ENCODE peak calls at places on chromosome 9, in four cellular contexts. One of them, this sample, is unnamed.

GRCh38 chr9:71812385-71812784 is 44.1 kb upstream of the CEMIP2 start:
- DNase-seq in K562: no peak
- DNase-seq in GM12878: no peak
- DNase-seq in HepG2: no peak
- DNase-seq in this sample: no peak

GRCh38 chr9:70617033-70617432 is 202.6 kb upstream of the KLF9 start:
- DNase-seq in K562: no peak
- DNase-seq in GM12878: no peak
- DNase-seq in HepG2: no peak
- DNase-seq in this sample: no peak

GRCh38 chr9:34317436-34317835 is 11.6 kb downstream of the KIF24 start:
- DNase-seq in K562: no peak
- DNase-seq in GM12878: no peak
- DNase-seq in HepG2: no peak
- DNase-seq in this sample: no peak

GRCh38 chr9:137757613-137758029 is 120.0 kb upstream of the CACNA1B start:
- DNase-seq in K562: no peak
- DNase-seq in GM12878: peak
- DNase-seq in HepG2: no peak
- DNase-seq in this sample: no peak

GRCh38 chr9:33108472-33108871 is 32.0 kb upstream of the SMU1 start:
- DNase-seq in K562: no peak
- DNase-seq in GM12878: no peak
- DNase-seq in HepG2: no peak
- DNase-seq in this sample: no peak

GRCh38 chr9:14343948-14344547 is 30.1 kb upstream of the NFIB start:
- DNase-seq in K562: no peak
- DNase-seq in GM12878: no peak
- DNase-seq in HepG2: no peak
- DNase-seq in this sample: no peak

GRCh38 chr9:16884952-16885513 is 14.6 kb upstream of the BNC2 start:
- DNase-seq in K562: no peak
- DNase-seq in GM12878: no peak
- DNase-seq in HepG2: no peak
- DNase-seq in this sample: no peak

GRCh38 chr9:95284152-95284551 is 33.4 kb downstream of the FANCC start:
- DNase-seq in K562: no peak
- DNase-seq in GM12878: no peak
- DNase-seq in HepG2: no peak
- DNase-seq in this sample: no peak

GRCh38 chr9:100408541-100409175 is 18.3 kb upstream of the MSANTD3 start:
- DNase-seq in K562: no peak
- DNase-seq in GM12878: no peak
- DNase-seq in HepG2: no peak
- DNase-seq in this sample: no peak

GRCh38 chr9:100498592-100498991 is 25.6 kb downstream of the TMEFF1 start:
- DNase-seq in K562: peak
- DNase-seq in GM12878: no peak
- DNase-seq in HepG2: no peak
- DNase-seq in this sample: no peak

GRCh38 chr9:75687359-75687953 is 203.0 kb upstream of the PCSK5 start:
- DNase-seq in K562: no peak
- DNase-seq in GM12878: no peak
- DNase-seq in HepG2: no peak
- DNase-seq in this sample: no peak

GRCh38 chr9:20197976-20198685 is 409.3 kb upstream of the SLC24A2 start:
- DNase-seq in K562: no peak
- DNase-seq in GM12878: no peak
- DNase-seq in HepG2: no peak
- DNase-seq in this sample: no peak

GRCh38 chr9:5553211-5553610 is 42.9 kb downstream of the PDCD1LG2 start:
- DNase-seq in K562: no peak
- DNase-seq in GM12878: no peak
- DNase-seq in HepG2: no peak
- DNase-seq in this sample: no peak

GRCh38 chr9:29511680-29512079 is 1938.4 kb upstream of the C9orf72 start:
- DNase-seq in K562: no peak
- DNase-seq in GM12878: no peak
- DNase-seq in HepG2: no peak
- DNase-seq in this sample: no peak

GRCh38 chr9:36772449-36773370 is 200.0 kb downstream of the MELK start:
- DNase-seq in K562: no peak
- DNase-seq in GM12878: no peak
- DNase-seq in HepG2: no peak
- DNase-seq in this sample: no peak

GRCh38 chr9:99075246-99075912 is 29.5 kb upstream of the TGFBR1 start:
- DNase-seq in K562: peak
- DNase-seq in GM12878: no peak
- DNase-seq in HepG2: no peak
- DNase-seq in this sample: no peak

GRCh38 chr9:17063535-17064135 is 71.2 kb upstream of the CNTLN start:
- DNase-seq in K562: no peak
- DNase-seq in GM12878: no peak
- DNase-seq in HepG2: peak
- DNase-seq in this sample: peak

GRCh38 chr9:6842584-6842947 is 84.8 kb downstream of the KDM4C start:
- DNase-seq in K562: no peak
- DNase-seq in GM12878: no peak
- DNase-seq in HepG2: no peak
- DNase-seq in this sample: no peak

GRCh38 chr9:571066-571465 is 270.4 kb upstream of the DMRT1 start:
- DNase-seq in K562: no peak
- DNase-seq in GM12878: no peak
- DNase-seq in HepG2: no peak
- DNase-seq in this sample: no peak

GRCh38 chr9:130072515-130073235 is 19.0 kb downstream of the GPR107 start:
- DNase-seq in K562: no peak
- DNase-seq in GM12878: peak
- DNase-seq in HepG2: no peak
- DNase-seq in this sample: no peak

GRCh38 chr9:106286249-106286648 is 576.7 kb upstream of the ZNF462 start:
- DNase-seq in K562: no peak
- DNase-seq in GM12878: no peak
- DNase-seq in HepG2: no peak
- DNase-seq in this sample: no peak

GRCh38 chr9:114450833-114451706 is 54.2 kb downstream of the WHRN start:
- DNase-seq in K562: no peak
- DNase-seq in GM12878: peak
- DNase-seq in HepG2: no peak
- DNase-seq in this sample: no peak

GRCh38 chr9:121556082-121556481 is 56.4 kb upstream of the GGTA1 start:
- DNase-seq in K562: no peak
- DNase-seq in GM12878: no peak
- DNase-seq in HepG2: no peak
- DNase-seq in this sample: no peak

DNA sequence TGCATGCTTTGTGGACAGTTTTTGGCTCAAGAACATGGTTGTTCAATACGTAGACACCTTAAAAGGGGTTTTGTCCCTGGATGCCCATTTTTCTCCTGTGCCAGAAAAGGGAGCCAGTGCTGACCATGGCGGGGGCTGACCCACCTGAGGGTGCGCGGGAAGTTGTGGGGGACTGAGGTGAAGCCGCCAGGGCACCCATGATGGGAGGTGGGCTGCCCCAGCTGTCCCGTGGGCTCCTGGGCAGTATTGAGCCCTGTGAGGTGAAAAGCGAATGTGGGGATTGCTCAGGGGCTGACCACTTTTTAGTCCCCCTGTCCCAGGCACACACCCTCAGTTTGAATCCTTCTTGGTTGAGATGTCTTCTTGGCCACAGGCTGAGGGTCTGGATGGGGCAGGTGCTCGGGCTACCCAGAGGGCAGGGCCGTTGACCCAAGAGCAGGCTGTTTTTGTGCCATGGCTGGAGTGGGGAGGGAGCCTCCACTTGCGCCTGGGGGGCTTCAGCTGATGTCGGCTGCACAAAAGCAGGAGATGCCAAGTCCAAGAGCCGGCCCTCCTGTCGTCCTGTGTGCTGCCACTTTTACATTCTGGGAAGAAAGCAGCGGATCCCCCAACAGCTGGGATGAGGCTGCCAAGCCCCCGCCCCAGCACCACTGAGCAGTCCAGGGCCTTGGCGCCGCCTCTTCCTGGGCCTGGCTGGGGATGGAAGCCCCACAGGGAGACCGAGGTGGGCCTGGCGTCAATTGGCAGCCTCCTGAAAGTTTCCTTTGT is 120.1 kb downstream of the WNK2 start:
- DNase-seq in K562: no peak
- DNase-seq in GM12878: no peak
- DNase-seq in HepG2: no peak
- DNase-seq in this sample: no peak
- TF ChIP-seq FOXK2 in K562: no peak
- TF ChIP-seq FOXK2 in GM12878: no peak
- TF ChIP-seq FOXK2 in HepG2: no peak
- TF ChIP-seq FOXK2 in this sample: no peak

DNA sequence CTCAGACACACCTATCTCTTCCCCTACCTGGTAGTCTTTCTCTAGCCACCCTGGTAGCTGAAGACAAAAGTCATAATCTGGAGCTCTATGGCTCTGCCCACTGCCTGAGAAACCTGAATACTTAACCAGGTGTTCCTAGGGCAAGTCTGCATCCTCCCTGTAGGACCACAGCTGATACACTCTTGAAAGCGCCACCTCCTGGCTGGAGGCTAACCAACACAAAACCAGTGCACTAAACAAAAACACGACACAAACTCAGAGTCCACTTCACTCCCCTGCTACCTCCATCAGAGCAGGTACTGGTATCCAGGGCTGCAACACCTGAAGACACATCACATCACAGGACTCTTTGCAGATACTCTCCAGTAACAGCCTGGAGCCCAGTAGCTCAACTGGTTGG is 84.6 kb upstream of the ANXA1 start:
- DNase-seq in K562: no peak
- DNase-seq in GM12878: no peak
- DNase-seq in HepG2: no peak
- DNase-seq in this sample: no peak
- TF ChIP-seq FOXM1 in K562: no peak
- TF ChIP-seq FOXM1 in GM12878: no peak
- TF ChIP-seq FOXM1 in HepG2: no peak
- TF ChIP-seq FOXM1 in this sample: no peak

GRCh38 chr9:86749530-86750275 is 197.6 kb downstream of the GAS1 start:
- DNase-seq in K562: no peak
- DNase-seq in GM12878: no peak
- DNase-seq in HepG2: no peak
- DNase-seq in this sample: no peak
- TF ChIP-seq FOXK2 in K562: no peak
- TF ChIP-seq FOXK2 in GM12878: no peak
- TF ChIP-seq FOXK2 in HepG2: no peak
- TF ChIP-seq FOXK2 in this sample: no peak

GRCh38 chr9:127762111-127762676 is 16.3 kb downstream of the SH2D3C start:
- DNase-seq in K562: no peak
- DNase-seq in GM12878: no peak
- DNase-seq in HepG2: no peak
- DNase-seq in this sample: no peak
- TF ChIP-seq FOXM1 in K562: no peak
- TF ChIP-seq FOXM1 in GM12878: no peak
- TF ChIP-seq FOXM1 in HepG2: no peak
- TF ChIP-seq FOXM1 in this sample: no peak

DNA sequence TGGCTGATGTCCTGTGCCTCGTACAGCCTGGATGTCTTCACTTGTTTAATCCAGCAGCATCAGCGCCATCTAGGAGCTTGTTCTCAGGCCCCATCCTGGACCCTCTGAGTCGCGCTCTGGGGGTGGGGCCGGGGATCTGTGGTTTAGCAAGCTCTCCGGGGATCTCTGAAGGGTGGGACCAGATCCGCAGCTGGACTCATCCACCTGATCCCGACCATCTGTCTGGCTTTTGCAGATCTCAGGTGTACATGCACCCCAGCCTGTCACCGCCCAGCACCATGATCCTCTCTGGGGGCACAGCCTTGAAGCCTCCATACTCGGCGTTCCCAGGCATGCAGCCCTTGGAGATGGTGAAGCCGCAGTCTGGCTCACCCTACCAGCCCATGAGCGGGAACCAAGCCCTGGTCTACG is 15.1 kb upstream of the POMT1 start:
- DNase-seq in K562: no peak
- DNase-seq in GM12878: no peak
- DNase-seq in HepG2: no peak
- DNase-seq in this sample: no peak
- TF ChIP-seq FOXK2 in K562: no peak
- TF ChIP-seq FOXK2 in GM12878: no peak
- TF ChIP-seq FOXK2 in HepG2: no peak
- TF ChIP-seq FOXK2 in this sample: no peak

DNA sequence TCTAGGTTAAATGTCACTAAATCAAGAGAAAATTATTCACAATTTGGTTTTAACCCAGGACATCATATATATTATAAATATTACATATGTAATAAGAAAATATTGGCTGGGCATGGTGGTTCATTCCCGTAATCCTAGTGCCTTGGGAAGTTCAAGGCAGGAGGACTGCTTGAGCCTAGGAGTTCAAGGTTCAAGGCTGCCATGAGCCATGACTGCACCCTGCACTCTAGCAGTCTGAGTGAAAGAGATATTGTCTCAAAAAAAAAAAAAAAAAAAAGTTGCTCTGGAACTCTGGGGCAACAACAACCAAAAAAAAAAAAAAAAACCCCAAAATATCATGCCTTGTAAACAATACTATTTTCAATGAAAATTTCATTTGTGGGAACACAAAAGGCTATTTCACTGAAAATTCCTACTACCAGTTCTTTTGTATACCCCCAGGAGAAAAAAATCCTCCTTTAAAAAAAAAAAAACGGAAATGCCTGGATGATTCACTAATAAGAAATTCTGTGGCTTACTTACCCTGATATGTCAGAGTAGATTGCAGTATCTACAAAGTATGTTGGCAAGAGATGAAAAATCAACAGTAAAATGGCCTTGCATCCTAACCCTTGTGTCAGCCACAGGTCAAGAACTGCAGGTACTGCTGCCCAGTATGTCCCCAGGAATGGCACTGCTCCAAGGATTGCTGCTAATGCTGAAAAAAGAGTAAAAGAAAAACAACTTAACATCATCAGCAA is 22.6 kb upstream of the CTNNAL1 start:
- DNase-seq in K562: no peak
- DNase-seq in GM12878: no peak
- DNase-seq in HepG2: peak
- DNase-seq in this sample: no peak
- TF ChIP-seq FOXM1 in K562: no peak
- TF ChIP-seq FOXM1 in GM12878: no peak
- TF ChIP-seq FOXM1 in HepG2: no peak
- TF ChIP-seq FOXM1 in this sample: no peak

GRCh38 chr9:81022177-81022576 is 667.2 kb downstream of the TLE1 start:
- DNase-seq in K562: no peak
- DNase-seq in GM12878: no peak
- DNase-seq in HepG2: no peak
- DNase-seq in this sample: no peak
- TF ChIP-seq FOXK2 in K562: no peak
- TF ChIP-seq FOXK2 in GM12878: no peak
- TF ChIP-seq FOXK2 in HepG2: no peak
- TF ChIP-seq FOXK2 in this sample: no peak

GRCh38 chr9:69168709-69169217 is 5.3 kb upstream of the TJP2 start:
- DNase-seq in K562: peak
- DNase-seq in GM12878: no peak
- DNase-seq in HepG2: peak
- DNase-seq in this sample: no peak
- TF ChIP-seq FOXM1 in K562: no peak
- TF ChIP-seq FOXM1 in GM12878: no peak
- TF ChIP-seq FOXM1 in HepG2: no peak
- TF ChIP-seq FOXM1 in this sample: no peak

This sample was measured in HEK293T.